ENCODE peak calls at places on chromosomes 2 and 18, in eight cellular contexts. Y is fibroblast of lung, W is SK-N-SH, S is mammary epithelial cell, T is GM12878, P is trophoblast cell, E is neural progenitor cell, V is colonic mucosa. I is an unnamed sample. For H3K4me1 and H3K36me3, the result is how much of the 10 kb centered on the place peaks cover.

GRCh38 chr2:171895781-171896180 is 1.7 kb upstream of the SLC25A12 start:
- DNase-seq in Y (no peak), W (no peak), S (no peak), T (no peak), P (no peak), E (no peak), V (no peak), I (no peak)

GRCh38 chr2:142223309-142223708 is 92.5 kb upstream of the LRP1B start:
- DNase-seq in Y (no peak), W (no peak), S (no peak), T (no peak), P (no peak), E (no peak), V (no peak), I (no peak)

GRCh38 chr2:166344286-166345113 is 31.2 kb downstream of the SCN9A start:
- DNase-seq in Y (peak), W (peak), S (peak), T (no peak), P (no peak), E (no peak), V (no peak), I (no peak)

GRCh38 chr2:141062443-141062842 is 1068.4 kb downstream of the LRP1B start:
- DNase-seq in Y (no peak), W (no peak), S (no peak), T (no peak), P (no peak), E (no peak), V (no peak), I (no peak)

GRCh38 chr2:218397502-218398436 is 1.9 kb upstream of the CTDSP1 start:
- DNase-seq in Y (peak), W (peak), S (peak), T (peak), P (peak), E (peak), V (peak), I (peak)

GRCh38 chr2:20562540-20563225 is 88.2 kb downstream of the HS1BP3 start:
- DNase-seq in Y (no peak), W (no peak), S (no peak), T (no peak), P (no peak), E (peak), V (no peak), I (peak)

GRCh38 chr18:9722691-9723090 is 14.6 kb downstream of the RAB31 start:
- DNase-seq in Y (no peak), W (no peak), S (peak), T (no peak), P (peak), E (no peak), V (peak), I (peak)

GRCh38 chr2:43837033-43837432 is 1.6 kb downstream of the ABCG5 start:
- DNase-seq in Y (no peak), W (no peak), S (no peak), T (no peak), P (no peak), E (no peak), V (no peak), I (no peak)

GRCh38 chr2:134715932-134716643 is 2.7 kb downstream of the TMEM163 start:
- DNase-seq in Y (no peak), W (no peak), S (no peak), T (no peak), P (no peak), E (no peak), V (no peak), I (peak)

GRCh38 chr2:74267068-74267467 is 68.7 kb downstream of the MTHFD2 start:
- DNase-seq in Y (peak), W (no peak), S (peak), T (no peak), P (peak), E (peak), V (peak), I (peak)

GRCh38 chr2:19116918-19117317 is 241.5 kb downstream of the OSR1 start:
- DNase-seq in Y (no peak), W (no peak), S (no peak), T (no peak), P (no peak), E (no peak), V (no peak), I (no peak)

GRCh38 chr2:172693037-172693436 is 42.6 kb upstream of the RAPGEF4 start:
- DNase-seq in Y (peak), W (no peak), S (peak), T (no peak), P (peak), E (no peak), V (peak), I (no peak)

GRCh38 chr2:214322662-214323061 is 88.2 kb upstream of the VWC2L start:
- DNase-seq in Y (no peak), W (no peak), S (peak), T (no peak), P (no peak), E (no peak), V (no peak), I (no peak)

GRCh38 chr2:192544371-192544955 is 349.7 kb upstream of the TMEFF2 start:
- DNase-seq in Y (peak), W (no peak), S (peak), T (no peak), P (peak), E (no peak), V (no peak), I (no peak)

GRCh38 chr2:54683596-54683995 is 39.9 kb upstream of the EML6 start:
- DNase-seq in Y (no peak), W (no peak), S (no peak), T (no peak), P (no peak), E (no peak), V (no peak), I (no peak)

GRCh38 chr2:222952204-222952603 is 91.4 kb downstream of the ACSL3 start:
- DNase-seq in Y (no peak), W (no peak), S (no peak), T (no peak), P (no peak), E (no peak), V (no peak), I (no peak)

GRCh38 chr2:18976112-18976961 is 382.1 kb downstream of the OSR1 start:
- DNase-seq in Y (peak), W (no peak), S (no peak), T (no peak), P (no peak), E (no peak), V (peak), I (no peak)

GRCh38 chr2:186349508-186349907 is 136.6 kb upstream of the ZC3H15 start:
- DNase-seq in Y (peak), W (no peak), S (peak), T (no peak), P (no peak), E (no peak), V (no peak), I (no peak)

GRCh38 chr2:30721241-30721640 is 86.0 kb downstream of the CAPN13 start:
- DNase-seq in Y (no peak), W (no peak), S (no peak), T (no peak), P (no peak), E (no peak), V (peak), I (peak)

GRCh38 chr2:143918465-143918989 is 601.4 kb downstream of the ZEB2 start:
- DNase-seq in Y (no peak), W (no peak), S (no peak), T (no peak), P (no peak), E (no peak), V (no peak), I (no peak)

GRCh38 chr2:71043531-71044407 is 24.7 kb upstream of the NAGK start:
- DNase-seq in Y (no peak), W (peak), S (no peak), T (no peak), P (no peak), E (no peak), V (no peak), I (no peak)

GRCh38 chr2:65364986-65365733 is 67.2 kb downstream of the SPRED2 start:
- DNase-seq in Y (no peak), W (no peak), S (no peak), T (no peak), P (no peak), E (no peak), V (no peak), I (no peak)

DNA sequence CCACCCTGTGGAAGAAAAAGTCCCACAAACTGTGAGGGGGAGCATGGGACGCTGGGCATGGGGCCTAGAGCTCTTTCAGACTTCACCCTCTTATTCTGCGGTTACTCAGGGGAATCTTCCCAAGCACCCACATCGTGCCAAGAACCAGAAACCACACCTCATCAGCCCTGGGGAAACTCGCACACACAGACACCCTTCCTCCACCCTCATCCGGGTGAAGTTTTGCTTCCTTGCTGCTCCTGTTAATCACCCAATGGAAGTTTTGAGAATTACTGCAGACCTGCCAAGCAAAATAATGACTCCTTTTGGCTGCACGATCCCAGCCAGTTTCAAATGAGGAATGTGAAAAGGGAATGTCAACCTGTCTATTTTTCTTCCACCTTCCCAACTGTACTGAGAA is 59.0 kb downstream of the COL6A3 start:
- DNase-seq in Y (peak), W (no peak), S (peak), T (no peak), P (peak), E (no peak), V (no peak), I (peak)
- H3K4me1 ChIP-seq in Y (under half), W (under half), S (under half), T (under half), P (under half), E (under half), V (under half), I (under half)

GRCh38 chr2:233262562-233262961 is 11.1 kb downstream of the ATG16L1 start:
- DNase-seq in Y (no peak), W (no peak), S (no peak), T (no peak), P (no peak), E (no peak), V (no peak), I (no peak)
- H3K36me3 ChIP-seq in Y (under half), W (half or more), S (under half), T (under half), P (under half), E (under half), V (under half), I (half or more)

DNA sequence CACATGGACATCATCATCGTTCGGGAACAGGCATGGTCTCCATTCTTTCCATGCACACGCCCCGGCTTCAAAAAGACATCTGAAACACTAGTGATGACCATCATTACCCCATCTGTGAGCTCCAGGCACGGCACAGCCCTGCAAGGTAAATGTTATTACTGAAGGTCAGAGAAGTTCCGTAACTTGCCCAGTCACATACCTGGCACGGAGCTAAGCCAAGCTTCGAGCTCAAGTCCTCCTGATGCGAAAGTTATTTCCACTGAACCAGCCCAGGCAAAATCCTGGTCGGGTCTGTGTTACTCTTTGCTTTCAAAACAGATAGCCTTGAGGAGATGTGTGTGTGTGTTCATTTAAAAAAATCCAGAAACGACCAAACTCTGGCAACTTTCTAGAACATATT is 22.8 kb downstream of the FHL2 start:
- DNase-seq in Y (no peak), W (no peak), S (no peak), T (no peak), P (peak), E (no peak), V (no peak), I (no peak)
- H3K9ac ChIP-seq in Y (no peak), W (no peak), S (no peak), T (no peak), P (no peak), E (no peak), V (no peak), I (no peak)

GRCh38 chr2:118065927-118066326 is 22.3 kb upstream of the INSIG2 start:
- DNase-seq in Y (no peak), W (no peak), S (no peak), T (no peak), P (peak), E (no peak), V (no peak), I (no peak)
- H3K4me1 ChIP-seq in Y (under half), W (under half), S (under half), T (under half), P (under half), E (under half), V (under half), I (under half)

GRCh38 chr18:45173799-45174519 is 441.3 kb upstream of the SLC14A2 start:
- DNase-seq in Y (no peak), W (no peak), S (no peak), T (no peak), P (peak), E (no peak), V (no peak), I (no peak)
- H3K36me3 ChIP-seq in Y (under half), W (under half), S (under half), T (under half), P (under half), E (under half), V (under half), I (under half)

GRCh38 chr2:170895023-170895759 is 33.9 kb upstream of the GORASP2 start:
- DNase-seq in Y (peak), W (no peak), S (peak), T (no peak), P (peak), E (no peak), V (no peak), I (no peak)
- H3K9ac ChIP-seq in Y (no peak), W (no peak), S (no peak), T (no peak), P (no peak), E (no peak), V (no peak), I (no peak)

DNA sequence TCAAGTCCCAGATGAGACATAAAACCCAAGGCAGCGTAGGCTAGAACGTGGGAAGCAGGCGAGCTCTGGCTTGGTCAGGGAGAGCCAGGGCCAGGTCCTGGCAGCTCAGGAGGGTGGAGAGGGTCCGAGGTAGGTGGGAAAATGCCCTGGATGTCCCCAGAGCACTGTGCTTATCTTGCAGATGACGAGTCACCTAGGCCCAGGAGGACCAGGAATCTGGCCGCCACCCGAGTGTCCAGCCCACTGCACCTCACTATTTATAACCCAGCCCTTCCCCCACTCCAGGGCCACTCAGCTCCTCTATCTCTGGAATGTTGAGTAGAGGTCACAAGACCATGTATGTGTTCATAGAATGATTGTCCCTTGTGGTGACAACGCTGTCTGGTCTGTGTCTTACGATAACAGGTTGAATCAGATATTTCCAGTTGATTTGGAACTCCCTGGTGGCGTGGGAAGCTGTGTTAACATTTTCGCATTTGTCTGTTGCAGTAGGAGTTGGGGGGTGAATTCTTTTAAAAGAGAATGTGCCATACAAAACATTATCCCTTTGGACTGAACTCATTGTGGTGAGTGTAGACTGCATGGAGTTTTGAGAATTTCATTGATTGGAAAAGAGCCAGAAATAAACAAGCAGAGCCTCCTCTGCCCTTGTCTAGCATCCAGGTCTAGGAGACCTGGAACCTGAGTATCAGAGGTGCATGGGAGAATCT is 47.5 kb downstream of the EMILIN2 start:
- DNase-seq in Y (no peak), W (no peak), S (no peak), T (no peak), P (peak), E (no peak), V (no peak), I (no peak)
- H3K4me1 ChIP-seq in Y (under half), W (under half), S (under half), T (under half), P (under half), E (under half), V (under half), I (under half)

GRCh38 chr18:31876707-31877106 is 66.2 kb downstream of the TRAPPC8 start:
- DNase-seq in Y (no peak), W (no peak), S (peak), T (no peak), P (no peak), E (no peak), V (no peak), I (no peak)
- H3K36me3 ChIP-seq in Y (under half), W (half or more), S (under half), T (under half), P (under half), E (under half), V (under half), I (half or more)